ENCODE peak calls at places on chromosomes 12 and 14, in four cellular contexts. Q is IMR-90, G is H9, S is mesendoderm. N is an unnamed sample.

GRCh38 chr12:112506513-112507166 is 87.9 kb downstream of the PTPN11 start:
- DNase-seq in G (no peak), S (peak), Q (no peak), N (no peak)

GRCh38 chr12:50297027-50297426 is 13.7 kb upstream of the LIMA1 start:
- DNase-seq in Q (no peak), S (no peak), G (no peak), N (no peak)

GRCh38 chr14:54291491-54292191 is 105.2 kb upstream of the CDKN3 start:
- DNase-seq in Q (no peak), S (peak), G (peak), N (no peak)

GRCh38 chr14:59407246-59407615 is 57.9 kb downstream of the GPR135 start:
- DNase-seq in S (no peak), G (no peak), Q (peak), N (no peak)

GRCh38 chr12:121282072-121282742 is 14.3 kb downstream of the CAMKK2 start:
- DNase-seq in Q (no peak), S (peak), G (no peak), N (no peak)

GRCh38 chr12:22100952-22101748 is 55.1 kb downstream of the CMAS start:
- DNase-seq in S (peak), G (peak), Q (peak), N (no peak)

GRCh38 chr14:91354221-91354916 is 63.3 kb downstream of the CCDC88C start:
- DNase-seq in Q (no peak), S (no peak), G (no peak), N (no peak)

GRCh38 chr14:29310210-29310609 is 543.6 kb downstream of the FOXG1 start:
- DNase-seq in S (no peak), Q (no peak), G (no peak), N (no peak)

GRCh38 chr12:132084681-132085635 is 59.2 kb downstream of the DDX51 start:
- DNase-seq in S (peak), G (peak), Q (peak), N (no peak)

GRCh38 chr14:93079865-93080403 is 35.8 kb downstream of the ITPK1 start:
- DNase-seq in G (no peak), S (no peak), Q (no peak), N (no peak)

GRCh38 chr12:76201758-76202157 is 117.3 kb upstream of the NAP1L1 start:
- DNase-seq in Q (peak), G (no peak), S (no peak), N (no peak)

GRCh38 chr14:61461808-61462275 is 140.5 kb downstream of the PRKCH start:
- DNase-seq in G (no peak), S (peak), Q (peak), N (peak)

GRCh38 chr14:89206426-89206825 is 210.6 kb downstream of the FOXN3 start:
- DNase-seq in G (no peak), Q (no peak), S (no peak), N (no peak)

GRCh38 chr14:61642246-61642982 is 52.9 kb upstream of the HIF1A start:
- DNase-seq in Q (peak), S (no peak), G (no peak), N (no peak)

GRCh38 chr12:26939192-26939832 is 1.0 kb downstream of the FGFR1OP2 start:
- DNase-seq in S (no peak), G (no peak), Q (peak), N (no peak)

GRCh38 chr14:30641207-30641606 is 19.1 kb downstream of the SCFD1 start:
- DNase-seq in S (no peak), G (no peak), Q (no peak), N (no peak)

GRCh38 chr12:65821336-65821735 is 2.9 kb upstream of the HMGA2 start:
- DNase-seq in S (no peak), Q (peak), G (no peak), N (no peak)

GRCh38 chr14:73269729-73270651 is 32.7 kb downstream of the PAPLN start:
- DNase-seq in Q (peak), S (no peak), G (peak), N (no peak)

GRCh38 chr14:92578511-92578910 is 64.9 kb downstream of the RIN3 start:
- DNase-seq in G (no peak), Q (peak), S (no peak), N (no peak)

GRCh38 chr12:50317198-50317597 is 33.9 kb upstream of the LIMA1 start:
- DNase-seq in Q (no peak), G (no peak), S (no peak), N (no peak)

GRCh38 chr12:102873077-102873476 is 44.0 kb downstream of the PAH start:
- DNase-seq in Q (no peak), S (no peak), G (no peak), N (no peak)

DNA sequence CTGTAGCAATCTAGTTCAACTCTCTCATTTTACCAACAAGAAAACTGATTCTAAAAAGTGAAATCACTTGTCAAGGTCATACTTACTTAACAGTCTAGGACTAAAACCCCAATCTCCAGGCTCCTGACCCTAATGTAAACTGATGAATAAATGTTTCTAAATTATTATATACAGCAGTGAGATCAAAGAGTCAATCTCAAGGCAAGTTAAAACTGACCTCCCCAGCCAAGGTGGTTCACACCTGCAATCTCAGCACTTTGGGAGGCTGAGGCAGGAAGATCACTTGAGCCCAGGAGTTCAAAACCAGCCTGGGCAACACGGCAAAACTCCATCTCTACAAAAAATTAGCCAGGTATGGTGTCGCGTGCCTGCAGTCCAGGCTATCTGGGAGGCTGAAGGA is 15.3 kb downstream of the CLIP1 start:
- DNase-seq in G (no peak), Q (no peak), S (no peak), N (no peak)
- H3K56ac ChIP-seq in G (no peak), Q (peak), S (no peak), N (no peak)

DNA sequence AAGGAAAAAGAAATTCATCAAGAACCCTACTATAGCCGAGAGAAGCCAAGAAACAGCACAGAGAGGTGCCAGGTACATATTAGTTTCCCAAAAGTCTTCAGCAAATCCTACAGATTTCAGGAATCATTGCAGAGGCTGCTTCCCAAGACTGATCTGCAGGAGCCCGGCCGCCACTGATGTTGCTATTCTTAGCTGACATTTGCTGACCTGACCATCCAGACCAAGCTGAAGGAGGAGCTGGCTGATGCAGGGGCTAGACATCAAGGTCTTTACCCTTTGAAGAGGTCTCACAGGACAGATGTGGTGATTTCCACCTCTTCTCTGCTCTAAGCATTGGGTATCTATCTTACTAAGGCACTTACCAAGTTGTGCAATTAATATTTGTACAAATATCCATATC is 444.8 kb upstream of the SOX5 start:
- DNase-seq in G (no peak), Q (no peak), S (no peak), N (no peak)
- H3K56ac ChIP-seq in G (no peak), Q (no peak), S (no peak), N (no peak)

GRCh38 chr12:12837025-12837872 is 24.1 kb downstream of the DDX47 start:
- DNase-seq in G (peak), S (peak), Q (peak), N (no peak)
- H3K56ac ChIP-seq in G (no peak), S (no peak), Q (peak), N (no peak)

GRCh38 chr12:48823281-48823680 is 5.0 kb downstream of the CACNB3 start:
- DNase-seq in S (no peak), G (no peak), Q (no peak), N (no peak)

GRCh38 chr12:48822711-48823110 is 4.4 kb downstream of the CACNB3 start:
- DNase-seq in S (no peak), Q (no peak), G (no peak), N (no peak)

GRCh38 chr12:48822139-48822538 is 3.8 kb downstream of the CACNB3 start:
- DNase-seq in G (no peak), Q (no peak), S (no peak), N (no peak)

GRCh38 chr12:48824905-48825304 is 6.6 kb downstream of the CACNB3 start:
- DNase-seq in Q (no peak), G (no peak), S (no peak), N (no peak)

GRCh38 chr12:48824112-48824511 is 5.8 kb downstream of the CACNB3 start:
- DNase-seq in S (peak), G (peak), Q (no peak), N (no peak)
- H3K56ac ChIP-seq in S (no peak), G (no peak), Q (no peak), N (no peak)

GRCh38 chr14:100128688-100129087 is 30.8 kb downstream of the DEGS2 start:
- DNase-seq in S (no peak), G (no peak), Q (no peak), N (no peak)
- H3K56ac ChIP-seq in S (no peak), G (no peak), Q (no peak), N (no peak)

GRCh38 chr14:69321601-69322330 is 61.8 kb downstream of the GALNT16 start:
- DNase-seq in S (no peak), G (no peak), Q (no peak), N (no peak)
- H3K56ac ChIP-seq in S (peak), G (no peak), Q (no peak), N (no peak)

GRCh38 chr14:22297376-22297775 is 291.6 kb downstream of the DAD1 start:
- DNase-seq in G (no peak), S (peak), Q (no peak), N (no peak)
- H3K56ac ChIP-seq in G (no peak), S (no peak), Q (no peak), N (no peak)

GRCh38 chr12:52766351-52767019 is 10.7 kb downstream of the KRT76 start:
- DNase-seq in S (no peak), Q (no peak), G (no peak), N (no peak)

GRCh38 chr12:52768479-52769200 is 8.5 kb downstream of the KRT76 start:
- DNase-seq in S (no peak), G (no peak), Q (no peak), N (no peak)

GRCh38 chr12:52767427-52767826 is 9.7 kb downstream of the KRT76 start:
- DNase-seq in Q (no peak), G (no peak), S (no peak), N (no peak)

GRCh38 chr12:52765702-52766101 is 11.4 kb downstream of the KRT76 start:
- DNase-seq in Q (no peak), S (no peak), G (no peak), N (no peak)

GRCh38 chr12:52767020-52767379 is 10.1 kb downstream of the KRT76 start:
- DNase-seq in S (no peak), Q (no peak), G (no peak), N (no peak)
- H3K56ac ChIP-seq in S (no peak), Q (no peak), G (no peak), N (no peak)

DNA sequence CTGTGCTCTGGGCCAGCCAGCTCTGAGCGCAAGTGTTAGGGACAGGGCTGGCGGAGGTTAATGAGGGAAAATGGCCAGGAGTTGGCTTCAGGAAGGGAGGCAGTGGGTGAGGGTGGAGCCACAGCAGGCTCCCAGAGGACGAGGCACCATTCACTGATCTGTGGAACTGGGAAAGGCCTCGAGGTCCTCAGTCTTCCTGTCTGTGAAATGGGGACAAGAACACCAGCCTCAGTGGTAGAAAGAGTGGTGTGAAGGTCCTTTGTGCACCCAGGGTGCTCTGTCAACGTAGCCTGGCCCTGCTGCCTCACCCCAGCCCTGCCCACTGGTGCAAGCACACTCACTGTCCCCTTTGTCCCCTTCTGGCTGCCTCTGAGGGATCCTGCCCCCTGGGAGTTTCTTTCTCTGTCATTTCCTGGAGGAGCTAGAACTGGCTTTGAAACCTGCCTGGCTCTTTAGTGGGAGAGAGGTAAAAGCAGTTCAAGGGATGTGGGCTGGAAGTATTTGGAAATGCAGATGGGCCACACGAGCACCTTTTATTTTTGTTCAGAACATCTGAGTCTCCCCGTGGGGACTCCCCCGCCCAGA is 25.0 kb downstream of the SYNDIG1L start:
- DNase-seq in Q (no peak), S (peak), G (no peak), N (no peak)
- H3K56ac ChIP-seq in Q (no peak), S (peak), G (no peak), N (no peak)

GRCh38 chr12:3364226-3364625 is 126.8 kb upstream of the PRMT8 start:
- DNase-seq in Q (no peak), G (peak), S (no peak), N (no peak)

GRCh38 chr12:3363608-3364007 is 127.4 kb upstream of the PRMT8 start:
- DNase-seq in Q (no peak), S (no peak), G (peak), N (no peak)

GRCh38 chr12:3365416-3366385 is 125.3 kb upstream of the PRMT8 start:
- DNase-seq in Q (no peak), G (peak), S (peak), N (peak)

GRCh38 chr12:3366451-3367155 is 124.4 kb upstream of the PRMT8 start:
- DNase-seq in Q (no peak), G (peak), S (no peak), N (no peak)

GRCh38 chr12:3364661-3365264 is 126.2 kb upstream of the PRMT8 start:
- DNase-seq in G (peak), S (no peak), Q (no peak), N (no peak)
- H3K56ac ChIP-seq in G (no peak), S (no peak), Q (no peak), N (no peak)